ENCODE peak calls at places on chromosomes 5 and 9, in five cellular contexts. H is K562, J is HCT116, W is SK-N-SH, A is HL-60. C is an unnamed sample.

GRCh38 chr9:23551171-23551795 is 274.8 kb downstream of the ELAVL2 start:
- DNase-seq in A (no peak), J (no peak), H (no peak), W (no peak), C (no peak)

GRCh38 chr5:159412284-159413046 is 82.2 kb upstream of the IL12B start:
- DNase-seq in W (no peak), H (no peak), J (no peak), A (peak; percentile 95), C (no peak)

GRCh38 chr5:27532305-27532704 is 493.9 kb upstream of the CDH9 start:
- DNase-seq in A (no peak), H (no peak), W (no peak), J (no peak), C (no peak)

GRCh38 chr5:34655354-34655991 is 655 bp upstream of the RAI14 start:
- DNase-seq in A (no peak), H (peak; percentile 78), W (peak; percentile 38), J (no peak), C (peak; percentile 48)

GRCh38 chr5:4058899-4059298 is 463.3 kb downstream of the IRX1 start:
- DNase-seq in W (no peak), H (no peak), A (no peak), J (no peak), C (no peak)

GRCh38 chr5:179338123-179338676 is 7.1 kb downstream of the ADAMTS2 start:
- DNase-seq in W (no peak), A (no peak), J (no peak), H (no peak), C (no peak)

GRCh38 chr5:10478436-10478835 is 36.8 kb downstream of the ROPN1L start:
- DNase-seq in A (no peak), H (no peak), W (no peak), J (no peak), C (no peak)

GRCh38 chr9:14056235-14056930 is 257.6 kb downstream of the NFIB start:
- DNase-seq in W (no peak), J (no peak), A (no peak), H (peak; percentile 7), C (no peak)

GRCh38 chr5:23840083-23840482 is 332.7 kb downstream of the PRDM9 start:
- DNase-seq in A (no peak), H (no peak), W (no peak), J (no peak), C (no peak)

GRCh38 chr5:38078161-38078560 is 180.2 kb upstream of the EGFLAM start:
- DNase-seq in A (no peak), H (no peak), W (no peak), J (no peak), C (no peak)

GRCh38 chr5:88688981-88689661 is 193.9 kb downstream of the MEF2C start:
- DNase-seq in W (no peak), H (no peak), A (no peak), J (no peak), C (no peak)

GRCh38 chr5:127186657-127187056 is 103.9 kb upstream of the MEGF10 start:
- DNase-seq in W (no peak), J (no peak), A (no peak), H (no peak), C (no peak)

GRCh38 chr5:42993516-42994284 is 46.4 kb downstream of the ANXA2R start:
- DNase-seq in A (peak; percentile 76), H (peak; percentile 75), J (no peak), W (no peak), C (no peak)

GRCh38 chr9:36306481-36307306 is 48.4 kb upstream of the GNE start:
- DNase-seq in W (no peak), J (no peak), A (peak; percentile 44), H (no peak), C (peak; percentile 73)

GRCh38 chr5:43484049-43484849 is 584 bp upstream of the TMEM267 start:
- DNase-seq in A (peak; percentile 89), H (peak; percentile 95), W (peak; percentile 83), J (peak; percentile 51), C (peak; percentile 88)

GRCh38 chr9:119043996-119044395 is 325.2 kb downstream of the BRINP1 start:
- DNase-seq in W (no peak), H (no peak), A (no peak), J (no peak), C (no peak)

GRCh38 chr9:95008151-95008771 is 281.8 kb downstream of the AOPEP start:
- DNase-seq in J (no peak), W (no peak), A (no peak), H (no peak), C (no peak)

GRCh38 chr5:159337291-159337974 is 7.1 kb upstream of the IL12B start:
- DNase-seq in A (peak; percentile 69), H (peak; percentile 38), J (no peak), W (no peak), C (no peak)

GRCh38 chr9:121285835-121286687 is 18.1 kb downstream of the GSN start:
- DNase-seq in J (peak; percentile 64), A (peak; percentile 43), W (no peak), H (peak; percentile 49), C (no peak)

GRCh38 chr5:160029540-160030139 is 20.7 kb downstream of the TTC1 start:
- DNase-seq in H (no peak), J (no peak), A (no peak), W (no peak), C (no peak)

GRCh38 chr5:107269256-107269655 is 401.5 kb downstream of the EFNA5 start:
- DNase-seq in W (no peak), J (no peak), H (no peak), A (no peak), C (no peak)

GRCh38 chr9:108033976-108034964 is 544.7 kb upstream of the KLF4 start:
- DNase-seq in A (no peak), J (no peak), W (no peak), H (no peak), C (no peak)

GRCh38 chr9:94945191-94946144 is 219.0 kb downstream of the AOPEP start:
- DNase-seq in A (no peak), H (peak; percentile 57), J (no peak), W (no peak), C (peak; percentile 25)

GRCh38 chr5:176364765-176365662 is at the start of gene ARL10:
- DNase-seq in A (no peak), J (no peak), W (peak; percentile 91), H (no peak), C (no peak)

GRCh38 chr5:90017236-90017635 is 392.3 kb downstream of the CETN3 start:
- DNase-seq in H (no peak), J (no peak), W (no peak), A (no peak), C (no peak)

GRCh38 chr9:90985631-90986030 is 184.0 kb downstream of the SYK start:
- DNase-seq in J (no peak), A (no peak), H (no peak), W (no peak), C (no peak)

GRCh38 chr9:97986466-97986865 is 3.3 kb downstream of the ANP32B start:
- DNase-seq in H (peak; percentile 57), A (no peak), J (no peak), W (no peak), C (no peak)

GRCh38 chr9:36486933-36487481 is 85.7 kb upstream of the MELK start:
- DNase-seq in A (peak; percentile 80), W (peak; percentile 77), H (peak; percentile 50), J (no peak), C (no peak)

GRCh38 chr9:445033-445432 is 230.4 kb downstream of the DOCK8 start:
- DNase-seq in W (no peak), A (no peak), J (no peak), H (peak; percentile 35), C (no peak)

GRCh38 chr5:61449756-61450155 is 117.7 kb downstream of the ZSWIM6 start:
- DNase-seq in W (no peak), A (no peak), J (peak; percentile 35), H (no peak), C (no peak)
- TF ChIP-seq REST in W (no peak), A (no peak), J (no peak), H (no peak), C (no peak)

GRCh38 chr5:174363934-174364333 is 318.4 kb downstream of the NSG2 start:
- DNase-seq in A (no peak), J (no peak), H (no peak), W (no peak), C (no peak)
- H3K4me3 ChIP-seq in A (no peak overlapping the region), J (no peak overlapping the region), H (no peak overlapping the region), W (no peak overlapping the region), C (no peak overlapping the region)

DNA sequence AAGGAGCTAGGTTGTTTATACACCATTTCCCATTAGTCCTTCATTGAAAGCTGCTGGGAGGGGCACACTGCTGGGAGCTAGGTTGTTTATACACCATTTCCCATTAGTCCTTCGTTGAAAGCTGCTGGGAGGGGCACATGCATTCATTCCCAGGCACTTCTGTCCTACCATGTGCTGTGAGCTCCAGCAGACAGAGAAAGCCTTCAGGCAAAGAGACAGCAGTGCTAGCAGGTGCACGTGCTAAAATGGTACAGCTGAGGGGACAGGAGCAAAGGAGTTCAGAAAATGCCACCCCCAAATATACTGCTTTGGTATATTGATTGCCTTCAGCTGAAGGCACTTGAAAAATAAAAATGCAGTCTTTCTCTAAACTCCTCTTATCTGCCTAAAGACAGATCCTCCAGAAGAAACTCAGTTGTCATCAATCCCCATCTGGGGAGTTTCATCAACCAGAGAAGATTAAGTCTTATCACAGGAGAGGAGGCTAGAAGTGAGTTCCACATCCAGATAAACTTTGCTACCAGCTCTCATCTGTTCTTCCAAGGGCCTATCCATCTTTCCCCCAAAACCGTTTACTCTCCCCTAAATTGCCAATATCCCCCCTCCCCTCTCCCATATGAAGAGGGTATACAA is 27.7 kb upstream of the DAPK1 start:
- DNase-seq in A (no peak), W (no peak), J (no peak), H (peak; percentile 39), C (no peak)
- TF ChIP-seq REST in A (no peak), W (no peak), J (no peak), H (no peak), C (no peak)

GRCh38 chr5:80187274-80187673 is 68.6 kb downstream of the SERINC5 start:
- DNase-seq in H (no peak), J (no peak), W (no peak), A (no peak), C (no peak)
- H3K4me3 ChIP-seq in H (no peak overlapping the region), J (no peak overlapping the region), W (no peak overlapping the region), A (no peak overlapping the region), C (no peak overlapping the region)

DNA sequence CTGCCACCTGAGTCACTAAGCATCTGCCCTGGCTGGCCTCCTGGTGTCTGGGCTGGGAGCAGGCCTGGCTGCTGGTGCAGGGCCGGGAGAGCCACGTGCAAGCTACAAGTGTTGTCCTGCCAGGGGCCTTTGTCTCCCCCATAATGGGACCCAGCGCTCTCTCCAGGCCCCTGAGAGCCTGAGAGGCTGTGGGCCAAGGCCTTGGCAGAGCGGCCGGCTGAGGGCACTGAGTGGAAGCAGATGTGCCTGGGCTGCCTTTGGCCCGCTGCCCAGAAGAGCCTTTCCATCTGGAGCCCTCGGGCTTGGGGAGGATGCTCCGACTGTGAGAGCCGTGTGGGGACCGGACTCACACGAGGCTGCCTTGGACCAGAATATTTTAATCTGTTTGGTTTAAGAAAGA is 185.5 kb downstream of the RGS3 start:
- DNase-seq in H (no peak), W (peak; percentile 90), A (no peak), J (no peak), C (no peak)
- TF ChIP-seq REST in H (no peak), W (no peak), A (no peak), J (no peak), C (no peak)

GRCh38 chr5:177429248-177430045 is 3.0 kb downstream of the GRK6 start:
- DNase-seq in A (peak; percentile 100), H (peak; percentile 72), W (no peak), J (no peak), C (no peak)
- H3K4me3 ChIP-seq in A (peak overlapping the region; percentile 67), H (peak overlapping the region; percentile 91), W (no peak overlapping the region), J (no peak overlapping the region), C (no peak overlapping the region)

GRCh38 chr9:19619221-19619620 is 169.6 kb downstream of the SLC24A2 start:
- DNase-seq in J (no peak), H (no peak), W (peak; percentile 44), A (no peak), C (no peak)
- TF ChIP-seq REST in J (no peak), H (no peak), W (no peak), A (no peak), C (no peak)